ENCODE peak calls at places on chromosomes 2 and 18, in ten cellular contexts. Y, V, U, Z, A, P, E, G, C and D are unnamed samples.

GRCh38 chr2:215190588-215190987 is 52.2 kb upstream of the ABCA12 start:
- DNase-seq in A (no peak), U (no peak), C (no peak), G (no peak), P (no peak), Y (no peak), E (no peak), Z (no peak), V (no peak), D (no peak)

GRCh38 chr2:228840113-228840742 is 430.9 kb downstream of the PID1 start:
- DNase-seq in P (no peak), U (no peak), A (no peak), G (no peak), V (no peak), Y (no peak), E (no peak), Z (no peak), C (no peak), D (no peak)

GRCh38 chr2:236859896-236860295 is 225.8 kb upstream of the COPS8 start:
- DNase-seq in U (no peak), E (no peak), Z (no peak), Y (no peak), P (no peak), G (no peak), A (no peak), V (peak; percentile 42), C (no peak), D (no peak)

GRCh38 chr2:230012242-230012884 is 56.4 kb downstream of the SLC16A14 start:
- DNase-seq in G (no peak), V (no peak), Y (no peak), A (peak; percentile 10), P (no peak), U (no peak), Z (no peak), C (no peak), E (no peak), D (no peak)

GRCh38 chr2:54407693-54408092 is 48.4 kb upstream of the SPTBN1 start:
- DNase-seq in G (no peak), U (no peak), Y (no peak), C (no peak), V (no peak), Z (peak; percentile 32), A (no peak), E (no peak), P (no peak), D (no peak)

GRCh38 chr2:216075510-216076485 is 5.8 kb downstream of the PECR start:
- DNase-seq in Z (no peak), C (no peak), Y (no peak), G (no peak), P (no peak), V (no peak), A (no peak), U (no peak), E (no peak), D (no peak)

GRCh38 chr18:3060667-3061580 is 48.0 kb upstream of the LPIN2 start:
- DNase-seq in V (no peak), Z (no peak), U (no peak), C (peak; percentile 73), G (no peak), P (no peak), E (no peak), Y (no peak), A (no peak), D (peak; percentile 29)

GRCh38 chr2:151043484-151043883 is 218.2 kb downstream of the RBM43 start:
- DNase-seq in Y (peak; percentile 88), C (no peak), U (no peak), G (no peak), E (peak; percentile 99), P (no peak), Z (no peak), A (no peak), V (no peak), D (no peak)

GRCh38 chr2:11024010-11024615 is 112.4 kb downstream of the KCNF1 start:
- DNase-seq in G (no peak), P (peak; percentile 43), A (no peak), Y (no peak), V (no peak), C (no peak), U (no peak), E (no peak), Z (no peak), D (no peak)

GRCh38 chr18:57527479-57528237 is 58.8 kb downstream of the FECH start:
- DNase-seq in P (no peak), Y (no peak), U (peak; percentile 23), Z (no peak), C (no peak), G (no peak), V (no peak), E (no peak), A (no peak), D (no peak)

GRCh38 chr2:85774126-85774978 is 20.6 kb downstream of the ATOH8 start:
- DNase-seq in E (no peak), Y (no peak), A (no peak), Z (no peak), C (no peak), G (no peak), V (no peak), P (peak; percentile 10), U (no peak), D (no peak)

GRCh38 chr2:222025891-222026271 is 272.9 kb downstream of the PAX3 start:
- DNase-seq in A (no peak), V (no peak), G (no peak), C (no peak), E (no peak), Y (no peak), U (peak; percentile 59), P (no peak), Z (no peak), D (no peak)

GRCh38 chr2:66344087-66344663 is 90.8 kb upstream of the MEIS1 start:
- DNase-seq in U (no peak), V (no peak), Z (no peak), P (no peak), A (no peak), E (peak; percentile 15), G (no peak), C (no peak), Y (no peak), D (no peak)

GRCh38 chr2:238099709-238100048 is 461 bp upstream of the ESPNL start:
- DNase-seq in A (no peak), Z (no peak), G (no peak), P (no peak), U (no peak), C (no peak), E (no peak), Y (no peak), V (peak; percentile 54), D (no peak)

GRCh38 chr18:8359076-8359475 is 250.2 kb upstream of the RAB12 start:
- DNase-seq in C (no peak), A (no peak), Z (no peak), Y (no peak), U (no peak), V (no peak), E (no peak), P (no peak), G (no peak), D (no peak)

GRCh38 chr2:113974727-113975126 is 84.8 kb downstream of the ACTR3 start:
- DNase-seq in G (no peak), Z (no peak), C (no peak), E (no peak), A (no peak), U (no peak), P (no peak), Y (no peak), V (no peak), D (no peak)

GRCh38 chr18:22169889-22170420 is 566 bp downstream of the GATA6 start:
- DNase-seq in A (no peak), E (no peak), P (no peak), Y (peak; percentile 68), V (peak; percentile 67), C (no peak), U (no peak), Z (peak; percentile 62), G (no peak), D (no peak)

GRCh38 chr2:98459776-98460175 is 15.1 kb downstream of the INPP4A start:
- DNase-seq in A (no peak), P (no peak), C (no peak), V (peak; percentile 38), Y (no peak), U (no peak), Z (no peak), G (no peak), E (no peak), D (no peak)

GRCh38 chr2:25821225-25822056 is 56.8 kb downstream of the ASXL2 start:
- DNase-seq in A (no peak), Y (peak; percentile 59), C (no peak), G (no peak), V (no peak), E (no peak), P (no peak), Z (no peak), U (no peak), D (no peak)
- H3K4me3 ChIP-seq in A (no peak overlapping the region), Y (no peak overlapping the region), C (peak overlapping the region; percentile 44), G (no peak overlapping the region), V (peak overlapping the region; percentile 33), E (no peak overlapping the region), P (no peak overlapping the region), Z (no peak overlapping the region), U (no peak overlapping the region), D (no peak overlapping the region)

DNA sequence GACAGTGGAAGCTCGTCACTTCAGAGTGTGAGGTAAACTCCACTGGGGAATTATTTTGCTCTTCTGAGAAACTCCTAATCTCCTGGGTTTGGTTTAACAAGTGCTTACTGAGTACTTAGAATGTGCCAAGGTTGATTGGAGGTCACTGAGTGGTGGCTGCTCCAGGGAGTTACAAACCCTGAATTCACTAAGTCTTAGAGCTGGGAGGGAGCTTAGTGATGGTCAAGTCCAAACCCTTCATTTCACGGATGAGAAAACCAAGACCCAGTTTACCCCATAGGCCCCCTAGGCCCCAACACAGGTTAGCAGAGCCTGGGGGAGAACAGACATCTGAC is 52.0 kb downstream of the SLC4A5 start:
- DNase-seq in E (no peak), U (no peak), Z (no peak), G (no peak), V (no peak), C (no peak), Y (no peak), A (no peak), P (no peak), D (no peak)
- H3K4me3 ChIP-seq in E (no peak overlapping the region), U (no peak overlapping the region), Z (no peak overlapping the region), G (no peak overlapping the region), V (no peak overlapping the region), C (peak overlapping the region; percentile 27), Y (no peak overlapping the region), A (no peak overlapping the region), P (no peak overlapping the region), D (peak overlapping the region; percentile 28)

GRCh38 chr2:285506-285905 is 2.4 kb downstream of the ALKAL2 start:
- DNase-seq in V (no peak), U (no peak), G (no peak), Z (no peak), Y (peak; percentile 75), P (no peak), E (peak; percentile 35), C (no peak), A (peak; percentile 72), D (no peak)
- H3K4me3 ChIP-seq in V (no peak overlapping the region), U (no peak overlapping the region), G (no peak overlapping the region), Z (no peak overlapping the region), Y (no peak overlapping the region), P (no peak overlapping the region), E (no peak overlapping the region), C (no peak overlapping the region), A (no peak overlapping the region), D (no peak overlapping the region)

DNA sequence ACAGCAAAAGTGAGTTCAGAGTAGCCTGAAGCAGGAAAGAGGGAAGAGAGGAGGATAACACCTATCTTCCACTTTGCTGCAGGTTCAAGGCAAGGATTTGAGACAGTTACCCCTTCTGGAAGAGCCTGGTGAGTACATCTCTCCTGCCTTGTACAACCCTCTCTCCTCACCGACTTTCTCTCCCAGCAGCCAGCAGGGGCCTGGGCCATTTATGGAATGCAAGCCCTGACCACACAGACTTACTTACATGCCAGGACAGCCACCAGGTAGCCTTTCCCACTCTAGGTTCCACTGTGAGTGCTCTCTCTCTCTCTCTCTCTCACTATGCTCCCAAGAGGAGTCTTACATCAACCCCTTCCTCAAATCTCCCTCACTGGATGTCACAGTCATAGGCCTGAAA is 57.0 kb downstream of the BCL11A start:
- DNase-seq in Z (no peak), G (no peak), E (no peak), V (no peak), A (no peak), U (no peak), P (no peak), C (no peak), Y (no peak), D (no peak)
- H3K4me3 ChIP-seq in Z (no peak overlapping the region), G (no peak overlapping the region), E (no peak overlapping the region), V (no peak overlapping the region), A (no peak overlapping the region), U (no peak overlapping the region), P (no peak overlapping the region), C (no peak overlapping the region), Y (no peak overlapping the region), D (no peak overlapping the region)